ENCODE peak calls at places on chromosomes 12 and 14, in six cellular contexts. D, C, N, J, A and V are unnamed samples.

GRCh38 chr14:101889898-101890297 is 74.5 kb upstream of the DYNC1H1 start:
- DNase-seq in J (no peak), D (peak; percentile 27), A (no peak), C (no peak), N (no peak), V (peak; percentile 54)

GRCh38 chr14:75259946-75260545 is 18.6 kb upstream of the FOS start:
- DNase-seq in J (no peak), N (no peak), C (no peak), A (no peak), D (no peak), V (no peak)

GRCh38 chr14:27739657-27740156 is 1026.9 kb upstream of the FOXG1 start:
- DNase-seq in A (no peak), N (no peak), D (no peak), C (no peak), J (no peak), V (no peak)

GRCh38 chr14:100747021-100747586 is 20.4 kb downstream of the DLK1 start:
- DNase-seq in N (peak; percentile 68), J (no peak), C (peak; percentile 85), D (peak; percentile 73), A (peak; percentile 18), V (peak; percentile 92)

GRCh38 chr14:68332011-68332410 is 460.9 kb downstream of the ZFP36L1 start:
- DNase-seq in N (no peak), J (no peak), A (no peak), C (no peak), D (no peak), V (no peak)

GRCh38 chr12:124411291-124411878 is 116.5 kb downstream of the RFLNA start:
- DNase-seq in N (peak; percentile 89), A (no peak), C (no peak), J (no peak), D (peak; percentile 57), V (peak; percentile 83)

GRCh38 chr12:124754949-124755800 is 108.5 kb downstream of the SCARB1 start:
- DNase-seq in D (no peak), N (no peak), J (peak; percentile 89), A (no peak), C (peak; percentile 79), V (peak; percentile 97)

GRCh38 chr12:69685810-69686209 is 13.3 kb downstream of the BEST3 start:
- DNase-seq in N (no peak), D (peak; percentile 27), C (no peak), A (no peak), J (no peak), V (peak; percentile 67)

GRCh38 chr14:50961606-50962259 is 17.4 kb upstream of the PYGL start:
- DNase-seq in C (peak; percentile 91), D (peak; percentile 78), J (no peak), N (peak; percentile 80), A (peak; percentile 43), V (peak; percentile 85)

GRCh38 chr14:71240866-71241520 is 333.7 kb downstream of the PCNX1 start:
- DNase-seq in J (no peak), D (no peak), A (no peak), C (no peak), N (no peak), V (no peak)

GRCh38 chr12:33000016-33000415 is 103.4 kb upstream of the PKP2 start:
- DNase-seq in J (no peak), N (no peak), C (no peak), A (no peak), D (no peak), V (no peak)

GRCh38 chr12:93759512-93760081 is 82.4 kb downstream of the CRADD start:
- DNase-seq in J (no peak), D (no peak), C (no peak), A (no peak), N (no peak), V (no peak)

GRCh38 chr14:51895425-51895824 is 35.0 kb downstream of the GNG2 start:
- DNase-seq in J (no peak), N (no peak), A (no peak), C (no peak), D (no peak), V (no peak)

GRCh38 chr12:23771230-23771949 is 178.1 kb downstream of the SOX5 start:
- DNase-seq in N (no peak), D (no peak), J (peak; percentile 51), A (no peak), C (no peak), V (no peak)

GRCh38 chr12:123388948-123389559 is 5.1 kb downstream of the KMT5A start:
- DNase-seq in N (no peak), D (no peak), J (no peak), C (no peak), A (peak; percentile 31), V (no peak)

GRCh38 chr12:19575307-19576243 is 136.3 kb downstream of the AEBP2 start:
- DNase-seq in A (peak; percentile 13), N (no peak), C (peak; percentile 90), D (peak; percentile 15), J (peak; percentile 43), V (peak; percentile 45)

GRCh38 chr14:43795600-43796228 is 711.4 kb downstream of the FSCB start:
- DNase-seq in A (no peak), D (peak; percentile 25), J (no peak), N (no peak), C (no peak), V (peak; percentile 17)

GRCh38 chr14:78383060-78383459 is 212.9 kb downstream of the NRXN3 start:
- DNase-seq in A (no peak), N (no peak), J (no peak), C (no peak), D (no peak), V (no peak)

GRCh38 chr14:101024686-101025085 is 121.2 kb upstream of the RTL1 start:
- DNase-seq in C (no peak), N (no peak), A (no peak), J (no peak), D (no peak), V (no peak)

GRCh38 chr14:35317820-35318219 is 25.6 kb downstream of the PSMA6 start:
- DNase-seq in A (no peak), J (no peak), N (no peak), D (no peak), C (no peak), V (no peak)

GRCh38 chr14:24816929-24817637 is 183.1 kb upstream of the GZMB start:
- DNase-seq in J (no peak), C (no peak), A (peak; percentile 69), D (no peak), N (no peak), V (no peak)

GRCh38 chr12:123119808-123120207 is 31.1 kb downstream of the PITPNM2 start:
- DNase-seq in J (no peak), N (no peak), C (no peak), D (no peak), A (no peak), V (no peak)

GRCh38 chr14:58844544-58844943 is 206.8 kb downstream of the DACT1 start:
- DNase-seq in J (no peak), C (no peak), D (no peak), N (no peak), A (no peak), V (no peak)

GRCh38 chr14:100203962-100204834 is 34.7 kb upstream of the YY1 start:
- DNase-seq in J (no peak), C (no peak), A (peak; percentile 47), D (peak; percentile 79), N (peak; percentile 37), V (peak; percentile 76)

GRCh38 chr12:89328483-89329030 is 23.7 kb downstream of the DUSP6 start:
- DNase-seq in N (no peak), C (no peak), J (no peak), A (peak; percentile 58), D (no peak), V (no peak)

GRCh38 chr12:127509066-127509778 is 757.7 kb upstream of the TMEM132C start:
- DNase-seq in D (no peak), J (no peak), C (peak; percentile 69), A (no peak), N (peak; percentile 45), V (peak; percentile 90)

GRCh38 chr14:20247651-20248246 is 8.7 kb downstream of the OR11H4 start:
- DNase-seq in C (no peak), D (peak; percentile 57), J (no peak), N (no peak), A (peak; percentile 10), V (no peak)
- TF ChIP-seq CTCF in C (no peak), D (peak; percentile 50), J (no peak), N (no peak), A (no peak), V (no peak)

GRCh38 chr12:6272300-6273208 is 37.9 kb upstream of the PLEKHG6 start:
- DNase-seq in J (peak; percentile 91), A (peak; percentile 83), D (no peak), N (no peak), C (no peak), V (no peak)

GRCh38 chr12:6275609-6276246 is 34.8 kb upstream of the PLEKHG6 start:
- DNase-seq in C (no peak), J (no peak), N (no peak), A (no peak), D (no peak), V (no peak)

GRCh38 chr12:6273931-6274687 is 36.4 kb upstream of the PLEKHG6 start:
- DNase-seq in C (no peak), J (no peak), D (no peak), N (no peak), A (no peak), V (no peak)

GRCh38 chr12:6271281-6271680 is 39.2 kb upstream of the PLEKHG6 start:
- DNase-seq in A (no peak), N (no peak), J (no peak), C (no peak), D (no peak), V (no peak)

DNA sequence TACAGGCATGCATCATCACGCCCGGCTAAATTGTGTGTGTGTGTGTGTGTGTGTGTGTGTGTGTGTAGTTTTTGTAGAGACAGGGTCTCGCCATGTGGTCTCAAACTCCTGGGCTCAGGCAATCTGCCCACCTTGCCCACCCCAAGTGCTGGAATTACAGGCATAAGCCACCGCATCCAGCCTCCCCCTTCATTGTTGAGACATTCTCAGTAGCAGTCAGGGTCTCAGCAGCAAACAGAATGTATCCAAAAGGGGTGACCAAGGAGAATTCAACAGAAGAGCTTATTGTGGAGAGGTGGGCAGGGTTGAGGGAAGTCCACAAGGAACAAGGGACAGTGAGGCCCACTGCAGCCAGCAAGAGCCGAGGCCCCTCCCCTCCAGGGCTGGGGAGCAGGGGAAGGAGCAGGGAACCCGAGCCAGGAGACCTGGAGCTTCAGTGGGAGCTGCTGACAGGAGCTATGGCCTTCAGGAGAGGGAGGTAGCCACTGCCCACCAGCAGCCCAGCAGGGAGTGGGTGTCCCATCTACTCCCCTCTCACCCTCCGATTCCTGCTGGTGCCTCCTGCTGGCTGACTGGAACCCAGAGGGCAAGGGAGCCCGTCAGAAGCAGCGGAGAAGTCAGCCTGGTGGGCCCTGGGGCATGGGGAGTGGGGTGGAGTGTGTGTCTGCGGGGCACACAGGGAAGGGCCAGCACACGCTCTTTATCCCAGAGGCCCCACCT is 37.1 kb upstream of the PLEKHG6 start:
- DNase-seq in D (no peak), A (no peak), C (no peak), J (no peak), N (no peak), V (no peak)
- TF ChIP-seq CTCF in D (no peak), A (no peak), C (no peak), J (no peak), N (no peak), V (peak; percentile 17)

GRCh38 chr12:29901585-29901984 is 117.8 kb upstream of the TMTC1 start:
- DNase-seq in C (no peak), J (no peak), A (no peak), N (no peak), D (no peak), V (peak; percentile 22)
- TF ChIP-seq CTCF in C (no peak), J (no peak), A (no peak), N (peak; percentile 2), D (no peak), V (peak; percentile 59)

GRCh38 chr14:103333754-103334643 is at the start of gene EIF5:
- DNase-seq in J (peak; percentile 99), C (peak; percentile 93), D (peak; percentile 99), A (peak; percentile 99), N (peak; percentile 97), V (peak; percentile 99)
- TF ChIP-seq CTCF in J (peak; percentile 71), C (no peak), D (no peak), A (no peak), N (peak; percentile 23), V (peak; percentile 37)

GRCh38 chr12:120628919-120629318 is 11.5 kb upstream of the CABP1 start:
- DNase-seq in C (no peak), N (no peak), J (no peak), A (no peak), D (peak; percentile 41), V (no peak)
- TF ChIP-seq CTCF in C (peak; percentile 15), N (peak; percentile 13), J (no peak), A (no peak), D (no peak), V (peak; percentile 18)